ENCODE peak calls at places on chromosomes 5 and 9, in six cellular contexts. C, E, W, R, V and L are unnamed samples.

GRCh38 chr5:93649234-93649900 is 66.3 kb downstream of the NR2F1 start:
- DNase-seq in R (no peak), E (no peak), C (no peak), W (no peak), V (no peak), L (no peak)

GRCh38 chr5:1764606-1764960 is 35.1 kb downstream of the MRPL36 start:
- DNase-seq in E (no peak), C (no peak), W (peak), R (no peak), V (no peak), L (no peak)

GRCh38 chr9:81777514-81777913 is 88.2 kb upstream of the TLE1 start:
- DNase-seq in R (no peak), W (no peak), C (no peak), V (no peak), E (no peak), L (no peak)

GRCh38 chr9:123753669-123754307 is 176.1 kb downstream of the DENND1A start:
- DNase-seq in R (no peak), V (no peak), E (no peak), C (no peak), W (no peak), L (no peak)

GRCh38 chr9:41229408-41230401 is 40.6 kb upstream of the ZNG1F start:
- DNase-seq in W (no peak), R (no peak), V (peak), C (peak), E (peak), L (no peak)

GRCh38 chr9:113808391-113809191 is 67.5 kb upstream of the ZNF618 start:
- DNase-seq in R (no peak), C (no peak), E (no peak), W (peak), V (no peak), L (no peak)

GRCh38 chr5:88643315-88643714 is 239.7 kb downstream of the MEF2C start:
- DNase-seq in R (no peak), V (no peak), C (no peak), E (no peak), W (no peak), L (no peak)

GRCh38 chr5:61256474-61256873 is 75.6 kb upstream of the ZSWIM6 start:
- DNase-seq in E (no peak), R (no peak), C (no peak), W (no peak), V (no peak), L (no peak)

GRCh38 chr5:179869101-179869500 is 10.5 kb upstream of the MRNIP start:
- DNase-seq in W (no peak), C (no peak), E (peak), V (no peak), R (no peak), L (no peak)

GRCh38 chr5:8912106-8912505 is 633.8 kb downstream of the SEMA5A start:
- DNase-seq in C (no peak), V (no peak), W (no peak), E (no peak), R (no peak), L (no peak)

GRCh38 chr5:7816535-7816901 is 34.4 kb downstream of the CFAP90 start:
- DNase-seq in W (no peak), E (no peak), V (no peak), R (no peak), C (no peak), L (no peak)

GRCh38 chr5:137629646-137630045 is 106.2 kb downstream of the KLHL3 start:
- DNase-seq in E (peak), V (peak), C (peak), R (peak), W (peak), L (peak)

GRCh38 chr5:72677447-72677846 is 139.0 kb upstream of the TNPO1 start:
- DNase-seq in W (no peak), R (no peak), E (no peak), C (no peak), V (no peak), L (no peak)

GRCh38 chr5:178365501-178366440 is 133.2 kb upstream of the PHYKPL start:
- DNase-seq in V (no peak), E (no peak), C (no peak), W (no peak), R (no peak), L (no peak)

GRCh38 chr5:88045931-88046461 is 222.6 kb downstream of the TMEM161B start:
- DNase-seq in R (no peak), C (no peak), W (no peak), V (no peak), E (no peak), L (no peak)

GRCh38 chr5:156188026-156188425 is 138.9 kb upstream of the SGCD start:
- DNase-seq in V (no peak), C (no peak), R (no peak), E (no peak), W (no peak), L (no peak)

GRCh38 chr5:170903075-170903474 is 41.3 kb downstream of the RANBP17 start:
- DNase-seq in R (no peak), E (no peak), V (no peak), C (no peak), W (peak), L (no peak)

GRCh38 chr9:88421348-88421747 is 33.1 kb downstream of the SPIN1 start:
- DNase-seq in R (no peak), E (no peak), C (no peak), V (no peak), W (no peak), L (no peak)

GRCh38 chr9:88429595-88430430 is 41.6 kb downstream of the SPIN1 start:
- DNase-seq in R (no peak), C (no peak), W (no peak), V (no peak), E (no peak), L (no peak)

GRCh38 chr9:88425538-88425950 is 37.3 kb downstream of the SPIN1 start:
- DNase-seq in C (no peak), E (no peak), V (no peak), R (no peak), W (no peak), L (no peak)

DNA sequence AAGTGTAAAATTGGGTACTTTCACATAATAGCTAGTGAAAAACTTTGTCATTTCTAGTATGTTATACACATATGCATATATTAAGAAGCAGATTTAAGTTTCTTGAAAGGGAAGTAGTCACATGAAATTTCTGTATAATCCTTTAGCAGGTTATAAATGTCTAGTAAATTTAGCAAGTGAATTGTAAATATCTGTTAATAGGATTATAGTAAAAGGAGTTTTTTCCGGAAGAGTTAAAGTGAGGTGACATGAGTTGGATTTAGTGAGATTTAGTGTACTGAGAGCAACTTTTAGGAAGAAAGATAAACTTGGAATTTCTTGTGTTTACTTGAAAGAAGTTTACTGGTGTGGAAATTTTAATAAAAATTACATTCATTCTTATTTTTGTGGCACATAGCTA is 38.4 kb downstream of the SPIN1 start:
- DNase-seq in C (no peak), R (no peak), V (no peak), E (no peak), W (no peak), L (no peak)
- TF ChIP-seq POLR2AphosphoS5 in C (no peak), R (no peak), V (no peak), E (no peak), W (no peak), L (no peak)

GRCh38 chr9:19232830-19233194 is 2.3 kb downstream of the DENND4C start:
- DNase-seq in C (peak), W (no peak), R (peak), E (peak), V (no peak), L (no peak)
- TF ChIP-seq TAF1 in C (no peak), W (no peak), R (no peak), E (no peak), V (no peak), L (no peak)

GRCh38 chr9:128885376-128885775 is 3.4 kb downstream of the LRRC8A start:
- DNase-seq in W (no peak), V (no peak), E (no peak), R (no peak), C (no peak), L (no peak)

GRCh38 chr9:128881884-128882676 is at the start of the genes KYAT1 and LRRC8A:
- DNase-seq in E (peak), C (peak), V (peak), W (peak), R (peak), L (peak)

GRCh38 chr9:128881627-128881883 is 195 bp downstream of the KYAT1 start:
- DNase-seq in V (no peak), W (no peak), R (no peak), E (peak), C (no peak), L (no peak)

GRCh38 chr9:128884164-128884563 is 2.2 kb downstream of the LRRC8A start:
- DNase-seq in E (no peak), V (no peak), R (no peak), C (no peak), W (no peak), L (no peak)

GRCh38 chr9:128882677-128883590 is 1.0 kb downstream of the LRRC8A start:
- DNase-seq in V (peak), R (no peak), W (no peak), C (no peak), E (peak), L (no peak)
- TF ChIP-seq POLR2AphosphoS5 in V (no peak), R (no peak), W (no peak), C (no peak), E (no peak), L (no peak)

DNA sequence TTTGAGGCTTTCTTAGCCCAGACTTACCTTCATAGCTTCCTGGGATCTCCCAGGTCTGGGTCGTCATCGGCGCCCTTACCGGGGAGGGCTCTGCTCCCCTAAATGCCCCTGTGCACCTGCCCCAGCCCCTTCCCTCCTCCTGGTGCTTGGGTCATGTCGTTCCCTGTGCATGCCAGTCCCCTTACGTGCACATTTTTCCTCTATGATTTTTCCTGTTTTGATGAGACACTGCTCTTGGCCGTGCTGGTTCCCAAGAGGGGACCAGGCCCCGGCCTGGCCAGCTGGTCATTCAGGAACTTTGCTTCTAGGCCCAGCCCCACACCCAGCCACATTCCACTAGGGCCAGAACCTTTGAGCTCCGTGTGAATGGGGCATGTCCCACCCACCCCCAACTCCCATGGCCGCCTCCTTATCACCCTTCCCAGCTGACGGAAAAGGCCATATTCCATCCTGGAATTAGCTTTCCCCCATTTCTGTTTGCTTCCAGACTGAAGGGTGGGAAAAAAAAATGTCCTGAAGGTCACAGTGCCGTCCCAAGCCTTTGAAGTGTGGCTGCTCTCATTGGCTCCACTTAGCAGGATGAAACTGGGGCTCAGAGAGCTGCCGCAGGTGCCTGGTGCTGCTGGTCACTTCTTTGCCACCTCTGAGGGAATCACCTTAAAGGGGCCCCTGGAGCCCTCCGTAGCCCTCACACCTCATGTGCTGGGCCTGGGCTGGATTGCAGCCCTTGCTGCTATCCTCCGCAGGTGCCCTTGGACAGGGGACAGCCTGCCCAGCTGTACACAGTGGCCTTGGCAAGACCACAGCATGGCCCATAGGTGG is 25.1 kb downstream of the ERGIC1 start:
- DNase-seq in R (no peak), V (peak), C (no peak), E (no peak), W (no peak), L (no peak)
- TF ChIP-seq TAF1 in R (no peak), V (no peak), C (no peak), E (no peak), W (no peak), L (no peak)

GRCh38 chr5:81428446-81428845 is 34.5 kb upstream of the ACOT12 start:
- DNase-seq in R (no peak), C (no peak), W (no peak), E (no peak), V (no peak), L (no peak)
- TF ChIP-seq POLR2AphosphoS5 in R (no peak), C (no peak), W (no peak), E (no peak), V (no peak), L (no peak)

GRCh38 chr5:96652769-96653455 is 9.3 kb upstream of the CAST start:
- DNase-seq in C (no peak), R (no peak), E (peak), W (no peak), V (no peak), L (no peak)
- TF ChIP-seq TAF1 in C (no peak), R (no peak), E (no peak), W (no peak), V (no peak), L (no peak)

DNA sequence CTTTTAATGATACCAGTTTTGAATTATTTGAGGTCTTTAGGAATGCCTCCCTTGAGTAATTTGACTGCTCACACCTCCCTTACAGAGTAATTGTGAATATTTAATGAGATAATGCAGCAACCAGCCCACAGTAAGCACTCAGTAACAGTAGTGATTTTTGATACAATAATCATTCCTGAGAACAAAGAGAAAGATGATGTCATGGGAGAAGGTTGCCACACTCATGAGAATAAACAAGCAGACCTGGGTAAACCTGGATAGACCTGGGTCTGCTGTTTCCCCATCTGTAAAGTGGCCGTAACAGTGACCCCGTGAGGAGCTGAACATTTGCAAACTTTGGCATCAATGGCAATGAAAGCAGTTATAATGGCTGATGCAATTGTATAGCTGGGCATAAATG is 4.2 kb downstream of the C1QTNF2 start:
- DNase-seq in V (no peak), E (no peak), C (no peak), R (no peak), W (no peak), L (no peak)
- TF ChIP-seq POLR2AphosphoS5 in V (no peak), E (no peak), C (no peak), R (no peak), W (no peak), L (no peak)